ENCODE peak calls at places on chromosomes 12 and 14, in six cellular contexts. One of them, this sample, is unnamed. For H3K4me1, the result is how much of the 10 kb centered on the place peaks cover.

GRCh38 chr14:76774471-76775158 is 13.3 kb downstream of the VASH1 start:
- DNase-seq in vagina: peak
- DNase-seq in heart left ventricle: no peak
- DNase-seq in psoas muscle: no peak
- DNase-seq in ovary: no peak
- DNase-seq in uterus: peak
- DNase-seq in this sample: no peak

GRCh38 chr12:25694072-25694471 is 141.0 kb upstream of the LMNTD1 start:
- DNase-seq in ovary: no peak
- DNase-seq in heart left ventricle: no peak
- DNase-seq in psoas muscle: no peak
- DNase-seq in vagina: no peak
- DNase-seq in uterus: no peak
- DNase-seq in this sample: no peak

GRCh38 chr14:96567289-96567899 is 65.2 kb downstream of the PAPOLA start:
- DNase-seq in uterus: no peak
- DNase-seq in ovary: no peak
- DNase-seq in heart left ventricle: no peak
- DNase-seq in psoas muscle: no peak
- DNase-seq in vagina: no peak
- DNase-seq in this sample: no peak

GRCh38 chr12:104456417-104456949 is at the start of gene CHST11:
- DNase-seq in psoas muscle: peak
- DNase-seq in vagina: no peak
- DNase-seq in uterus: peak
- DNase-seq in heart left ventricle: peak
- DNase-seq in ovary: peak
- DNase-seq in this sample: peak

GRCh38 chr12:3251067-3251466 is 173.9 kb downstream of the TSPAN9 start:
- DNase-seq in vagina: no peak
- DNase-seq in uterus: no peak
- DNase-seq in psoas muscle: peak
- DNase-seq in heart left ventricle: no peak
- DNase-seq in ovary: no peak
- DNase-seq in this sample: no peak

GRCh38 chr12:53937099-53937498 is 1.5 kb upstream of the HOXC13 start:
- DNase-seq in uterus: no peak
- DNase-seq in ovary: no peak
- DNase-seq in vagina: no peak
- DNase-seq in psoas muscle: no peak
- DNase-seq in heart left ventricle: no peak
- DNase-seq in this sample: no peak

GRCh38 chr12:62632521-62632920 is 165.9 kb downstream of the MON2 start:
- DNase-seq in uterus: peak
- DNase-seq in psoas muscle: peak
- DNase-seq in ovary: peak
- DNase-seq in heart left ventricle: peak
- DNase-seq in vagina: no peak
- DNase-seq in this sample: peak

GRCh38 chr12:94748726-94749421 is 98.5 kb upstream of the TMCC3 start:
- DNase-seq in ovary: no peak
- DNase-seq in uterus: no peak
- DNase-seq in heart left ventricle: no peak
- DNase-seq in psoas muscle: no peak
- DNase-seq in vagina: no peak
- DNase-seq in this sample: no peak

GRCh38 chr14:103734081-103734888 is 18.7 kb downstream of the ZFYVE21 start:
- DNase-seq in vagina: no peak
- DNase-seq in psoas muscle: no peak
- DNase-seq in heart left ventricle: no peak
- DNase-seq in uterus: no peak
- DNase-seq in ovary: no peak
- DNase-seq in this sample: peak

GRCh38 chr12:13000616-13000934 is 510 bp upstream of the HEBP1 start:
- DNase-seq in vagina: no peak
- DNase-seq in uterus: no peak
- DNase-seq in heart left ventricle: no peak
- DNase-seq in psoas muscle: no peak
- DNase-seq in ovary: no peak
- DNase-seq in this sample: no peak

GRCh38 chr12:9902539-9903228 is 21.4 kb downstream of the KLRF2 start:
- DNase-seq in uterus: no peak
- DNase-seq in ovary: no peak
- DNase-seq in vagina: no peak
- DNase-seq in heart left ventricle: no peak
- DNase-seq in psoas muscle: no peak
- DNase-seq in this sample: no peak

GRCh38 chr12:51098611-51099010 is 15.2 kb upstream of the CSRNP2 start:
- DNase-seq in vagina: no peak
- DNase-seq in ovary: no peak
- DNase-seq in psoas muscle: no peak
- DNase-seq in uterus: no peak
- DNase-seq in heart left ventricle: no peak
- DNase-seq in this sample: no peak

GRCh38 chr12:113424915-113425823 is 3.0 kb downstream of the SDSL start:
- DNase-seq in vagina: no peak
- DNase-seq in ovary: peak
- DNase-seq in heart left ventricle: peak
- DNase-seq in psoas muscle: peak
- DNase-seq in uterus: no peak
- DNase-seq in this sample: no peak

GRCh38 chr14:21454843-21455550 is 926 bp downstream of the CHD8 start:
- DNase-seq in vagina: no peak
- DNase-seq in heart left ventricle: no peak
- DNase-seq in uterus: no peak
- DNase-seq in ovary: no peak
- DNase-seq in psoas muscle: no peak
- DNase-seq in this sample: no peak

GRCh38 chr14:30621354-30621953 is 665 bp upstream of the SCFD1 start:
- DNase-seq in uterus: no peak
- DNase-seq in ovary: no peak
- DNase-seq in vagina: no peak
- DNase-seq in heart left ventricle: peak
- DNase-seq in psoas muscle: no peak
- DNase-seq in this sample: no peak

GRCh38 chr12:69024907-69025306 is 91.9 kb upstream of the CPM start:
- DNase-seq in ovary: no peak
- DNase-seq in heart left ventricle: no peak
- DNase-seq in vagina: no peak
- DNase-seq in psoas muscle: no peak
- DNase-seq in uterus: no peak
- DNase-seq in this sample: no peak

GRCh38 chr12:131167334-131167733 is 213.6 kb downstream of the ADGRD1 start:
- DNase-seq in ovary: peak
- DNase-seq in psoas muscle: no peak
- DNase-seq in heart left ventricle: no peak
- DNase-seq in vagina: no peak
- DNase-seq in uterus: no peak
- DNase-seq in this sample: no peak

GRCh38 chr14:52314521-52315354 is 626 bp downstream of the PTGER2 start:
- DNase-seq in heart left ventricle: no peak
- DNase-seq in uterus: peak
- DNase-seq in vagina: no peak
- DNase-seq in psoas muscle: peak
- DNase-seq in ovary: peak
- DNase-seq in this sample: peak

GRCh38 chr12:114691810-114692557 is 8.0 kb upstream of the TBX3 start:
- DNase-seq in uterus: no peak
- DNase-seq in psoas muscle: peak
- DNase-seq in ovary: peak
- DNase-seq in heart left ventricle: no peak
- DNase-seq in vagina: no peak
- DNase-seq in this sample: peak
- H3K4me3 ChIP-seq in uterus: peak
- H3K4me3 ChIP-seq in psoas muscle: peak
- H3K4me3 ChIP-seq in ovary: peak
- H3K4me3 ChIP-seq in heart left ventricle: peak
- H3K4me3 ChIP-seq in vagina: peak
- H3K4me3 ChIP-seq in this sample: peak

DNA sequence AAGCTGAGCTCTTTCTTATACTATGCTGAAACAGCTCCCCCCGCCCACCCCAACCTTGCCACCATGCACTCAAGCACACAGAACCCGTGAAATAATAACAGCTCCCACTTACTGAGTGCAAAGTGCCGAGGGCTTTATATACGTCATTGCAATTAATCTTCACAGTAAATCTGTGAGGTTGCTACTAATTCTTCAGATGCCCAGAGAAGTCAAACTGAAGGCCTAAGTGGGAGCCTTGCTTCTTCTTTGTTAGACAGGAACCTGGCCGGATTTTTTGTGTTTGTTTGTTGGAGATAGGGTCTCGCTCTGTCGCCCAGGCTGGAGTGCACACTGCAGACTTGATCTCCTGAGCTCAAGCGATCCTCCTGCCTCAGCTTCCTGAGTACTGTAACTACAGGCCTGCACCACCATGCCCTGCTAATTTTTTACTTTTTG is 34.0 kb downstream of the VCPKMT start:
- DNase-seq in psoas muscle: no peak
- DNase-seq in heart left ventricle: no peak
- DNase-seq in vagina: no peak
- DNase-seq in uterus: no peak
- DNase-seq in ovary: no peak
- DNase-seq in this sample: peak
- H3K4me1 ChIP-seq in psoas muscle: under half
- H3K4me1 ChIP-seq in heart left ventricle: under half
- H3K4me1 ChIP-seq in vagina: under half
- H3K4me1 ChIP-seq in uterus: under half
- H3K4me1 ChIP-seq in ovary: under half
- H3K4me1 ChIP-seq in this sample: under half

GRCh38 chr12:55719371-55719770 is 822 bp upstream of the RDH5 start:
- DNase-seq in vagina: no peak
- DNase-seq in ovary: no peak
- DNase-seq in heart left ventricle: no peak
- DNase-seq in psoas muscle: peak
- DNase-seq in uterus: no peak
- DNase-seq in this sample: no peak

GRCh38 chr12:55718650-55719275 is 1.4 kb upstream of the RDH5 start:
- DNase-seq in ovary: no peak
- DNase-seq in vagina: no peak
- DNase-seq in psoas muscle: peak
- DNase-seq in heart left ventricle: no peak
- DNase-seq in uterus: no peak
- DNase-seq in this sample: no peak

GRCh38 chr12:55717397-55718007 is 1.7 kb downstream of the BLOC1S1 start:
- DNase-seq in vagina: no peak
- DNase-seq in uterus: no peak
- DNase-seq in psoas muscle: peak
- DNase-seq in ovary: no peak
- DNase-seq in heart left ventricle: no peak
- DNase-seq in this sample: no peak

GRCh38 chr12:55716582-55717396 is 943 bp downstream of the BLOC1S1 start:
- DNase-seq in heart left ventricle: no peak
- DNase-seq in uterus: no peak
- DNase-seq in psoas muscle: peak
- DNase-seq in ovary: no peak
- DNase-seq in vagina: no peak
- DNase-seq in this sample: no peak

GRCh38 chr12:55718020-55718419 is 2.2 kb upstream of the RDH5 start:
- DNase-seq in uterus: no peak
- DNase-seq in psoas muscle: peak
- DNase-seq in heart left ventricle: no peak
- DNase-seq in ovary: no peak
- DNase-seq in vagina: no peak
- DNase-seq in this sample: no peak
- H3K27ac ChIP-seq in uterus: peak
- H3K27ac ChIP-seq in psoas muscle: peak
- H3K27ac ChIP-seq in heart left ventricle: peak
- H3K27ac ChIP-seq in ovary: peak
- H3K27ac ChIP-seq in vagina: peak
- H3K27ac ChIP-seq in this sample: peak

DNA sequence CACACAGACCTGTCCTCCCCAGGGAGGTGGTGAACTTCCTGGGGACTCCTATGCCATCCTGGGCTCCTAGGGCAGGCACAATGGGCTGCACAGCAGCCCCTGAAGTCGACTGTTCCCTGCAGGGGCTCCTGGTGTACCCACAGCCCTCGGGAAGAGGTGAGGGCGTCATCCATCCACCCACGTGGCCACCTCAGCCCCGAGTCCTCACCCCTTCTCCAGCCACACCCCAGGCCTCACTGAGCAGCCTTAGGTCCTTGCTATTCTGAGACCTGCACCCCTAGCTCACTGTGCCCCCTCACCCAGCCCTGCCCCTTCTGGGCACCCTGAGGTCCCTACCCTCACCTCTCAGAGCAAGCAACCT is 38.9 kb downstream of the BEGAIN start:
- DNase-seq in heart left ventricle: no peak
- DNase-seq in ovary: no peak
- DNase-seq in psoas muscle: no peak
- DNase-seq in uterus: no peak
- DNase-seq in vagina: no peak
- DNase-seq in this sample: no peak
- H3K4me3 ChIP-seq in heart left ventricle: no peak
- H3K4me3 ChIP-seq in ovary: no peak
- H3K4me3 ChIP-seq in psoas muscle: no peak
- H3K4me3 ChIP-seq in uterus: no peak
- H3K4me3 ChIP-seq in vagina: no peak
- H3K4me3 ChIP-seq in this sample: no peak